ENCODE peak calls at places on chromosome 17, in six cellular contexts. One of them, this sample, is unnamed.

GRCh38 chr17:4358154-4358553 is 8.3 kb downstream of the UBE2G1 start:
- DNase-seq in fibroblast of pulmonary artery: no peak
- DNase-seq in thoracic aorta: no peak
- DNase-seq in GM06990: no peak
- DNase-seq in GM12878: no peak
- DNase-seq in uterus: no peak
- DNase-seq in this sample: no peak

GRCh38 chr17:54117452-54117851 is 294.7 kb downstream of the KIF2B start:
- DNase-seq in fibroblast of pulmonary artery: no peak
- DNase-seq in thoracic aorta: no peak
- DNase-seq in GM06990: no peak
- DNase-seq in GM12878: no peak
- DNase-seq in uterus: no peak
- DNase-seq in this sample: no peak

GRCh38 chr17:74454197-74455024 is 12.0 kb upstream of the CD300A start:
- DNase-seq in fibroblast of pulmonary artery: peak
- DNase-seq in thoracic aorta: peak
- DNase-seq in GM06990: peak
- DNase-seq in GM12878: no peak
- DNase-seq in uterus: peak
- DNase-seq in this sample: no peak

GRCh38 chr17:48067245-48067644 is 19.1 kb downstream of the NFE2L1 start:
- DNase-seq in fibroblast of pulmonary artery: no peak
- DNase-seq in thoracic aorta: no peak
- DNase-seq in GM06990: no peak
- DNase-seq in GM12878: no peak
- DNase-seq in uterus: no peak
- DNase-seq in this sample: no peak

GRCh38 chr17:14745541-14745940 is 444.7 kb downstream of the HS3ST3B1 start:
- DNase-seq in fibroblast of pulmonary artery: peak
- DNase-seq in thoracic aorta: no peak
- DNase-seq in GM06990: no peak
- DNase-seq in GM12878: no peak
- DNase-seq in uterus: no peak
- DNase-seq in this sample: no peak

GRCh38 chr17:75854111-75854748 is 905 bp downstream of the WBP2 start:
- DNase-seq in fibroblast of pulmonary artery: peak
- DNase-seq in thoracic aorta: no peak
- DNase-seq in GM06990: no peak
- DNase-seq in GM12878: no peak
- DNase-seq in uterus: no peak
- DNase-seq in this sample: no peak

GRCh38 chr17:49730787-49731441 is 23.1 kb upstream of the SLC35B1 start:
- DNase-seq in fibroblast of pulmonary artery: peak
- DNase-seq in thoracic aorta: no peak
- DNase-seq in GM06990: no peak
- DNase-seq in GM12878: no peak
- DNase-seq in uterus: no peak
- DNase-seq in this sample: no peak

GRCh38 chr17:37310940-37311339 is 64.8 kb upstream of the C17orf78 start:
- DNase-seq in fibroblast of pulmonary artery: no peak
- DNase-seq in thoracic aorta: no peak
- DNase-seq in GM06990: no peak
- DNase-seq in GM12878: no peak
- DNase-seq in uterus: no peak
- DNase-seq in this sample: no peak

GRCh38 chr17:3472137-3472536 is 518 bp upstream of the SPATA22 start:
- DNase-seq in fibroblast of pulmonary artery: no peak
- DNase-seq in thoracic aorta: no peak
- DNase-seq in GM06990: no peak
- DNase-seq in GM12878: no peak
- DNase-seq in uterus: no peak
- DNase-seq in this sample: no peak

GRCh38 chr17:8621585-8621984 is 8.9 kb downstream of the MYH10 start:
- DNase-seq in fibroblast of pulmonary artery: peak
- DNase-seq in thoracic aorta: no peak
- DNase-seq in GM06990: no peak
- DNase-seq in GM12878: no peak
- DNase-seq in uterus: no peak
- DNase-seq in this sample: no peak
- H3K4me3 ChIP-seq in fibroblast of pulmonary artery: no peak
- H3K4me3 ChIP-seq in thoracic aorta: peak
- H3K4me3 ChIP-seq in GM06990: no peak
- H3K4me3 ChIP-seq in GM12878: no peak
- H3K4me3 ChIP-seq in uterus: no peak
- H3K4me3 ChIP-seq in this sample: no peak

DNA sequence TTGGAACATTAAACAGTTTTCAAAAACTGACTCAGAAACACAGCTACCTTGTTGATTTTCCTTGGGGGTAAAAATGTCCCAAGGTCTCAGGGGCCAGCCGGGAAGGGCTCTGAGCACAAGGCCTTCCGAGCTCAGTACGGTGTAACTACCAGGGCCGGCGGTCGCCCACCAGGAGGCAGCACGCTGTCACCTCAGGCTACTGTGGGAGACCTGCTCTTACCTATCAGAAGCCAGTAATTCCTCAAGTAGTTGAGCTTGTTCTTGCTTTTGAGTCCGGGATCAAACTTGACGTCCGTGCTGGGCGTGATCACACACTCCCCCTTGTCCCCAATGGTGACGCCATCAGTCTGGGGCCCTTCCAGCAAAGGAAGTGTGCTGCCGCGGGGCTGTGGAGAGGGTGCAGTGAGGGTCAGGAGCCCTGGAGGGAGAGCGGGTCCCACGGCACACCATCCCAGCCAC is 43.4 kb upstream of the ICAM2 start:
- DNase-seq in fibroblast of pulmonary artery: peak
- DNase-seq in thoracic aorta: no peak
- DNase-seq in GM06990: peak
- DNase-seq in GM12878: no peak
- DNase-seq in uterus: peak
- DNase-seq in this sample: no peak
- TF ChIP-seq CTCF in fibroblast of pulmonary artery: peak
- TF ChIP-seq CTCF in thoracic aorta: peak
- TF ChIP-seq CTCF in GM06990: peak
- TF ChIP-seq CTCF in GM12878: peak
- TF ChIP-seq CTCF in uterus: peak
- TF ChIP-seq CTCF in this sample: peak

GRCh38 chr17:12722282-12722681 is 56.6 kb downstream of the MYOCD start:
- DNase-seq in fibroblast of pulmonary artery: no peak
- DNase-seq in thoracic aorta: no peak
- DNase-seq in GM06990: no peak
- DNase-seq in GM12878: no peak
- DNase-seq in uterus: no peak
- DNase-seq in this sample: no peak

GRCh38 chr17:12727881-12728280 is 61.4 kb upstream of the ARHGAP44 start:
- DNase-seq in fibroblast of pulmonary artery: peak
- DNase-seq in thoracic aorta: no peak
- DNase-seq in GM06990: no peak
- DNase-seq in GM12878: no peak
- DNase-seq in uterus: no peak
- DNase-seq in this sample: no peak

GRCh38 chr17:12727076-12727750 is 61.5 kb downstream of the MYOCD start:
- DNase-seq in fibroblast of pulmonary artery: peak
- DNase-seq in thoracic aorta: no peak
- DNase-seq in GM06990: no peak
- DNase-seq in GM12878: no peak
- DNase-seq in uterus: no peak
- DNase-seq in this sample: no peak

GRCh38 chr17:12729086-12729485 is 60.2 kb upstream of the ARHGAP44 start:
- DNase-seq in fibroblast of pulmonary artery: peak
- DNase-seq in thoracic aorta: no peak
- DNase-seq in GM06990: no peak
- DNase-seq in GM12878: no peak
- DNase-seq in uterus: no peak
- DNase-seq in this sample: no peak

DNA sequence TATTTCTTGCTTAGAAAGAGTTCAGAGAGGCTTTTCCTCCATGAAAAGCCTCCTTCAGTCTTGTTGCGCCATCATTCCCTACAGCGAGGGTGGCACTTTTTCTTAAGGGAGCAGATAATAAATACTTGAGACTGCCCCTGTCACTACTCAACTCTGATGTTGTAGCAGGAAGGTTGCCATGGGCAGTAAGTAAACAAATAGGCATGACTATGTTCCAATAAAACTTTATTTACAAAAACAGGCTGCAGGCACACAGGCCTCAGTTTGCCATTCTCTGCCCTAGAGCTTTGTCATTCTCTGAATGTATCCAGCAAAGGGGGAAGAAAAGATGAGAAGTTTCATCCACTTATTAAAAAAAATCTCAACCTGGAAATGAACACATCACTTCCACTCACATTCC is 60.4 kb downstream of the MYOCD start:
- DNase-seq in fibroblast of pulmonary artery: no peak
- DNase-seq in thoracic aorta: no peak
- DNase-seq in GM06990: no peak
- DNase-seq in GM12878: no peak
- DNase-seq in uterus: no peak
- DNase-seq in this sample: no peak
- H3K4me3 ChIP-seq in fibroblast of pulmonary artery: no peak
- H3K4me3 ChIP-seq in thoracic aorta: no peak
- H3K4me3 ChIP-seq in GM06990: no peak
- H3K4me3 ChIP-seq in GM12878: no peak
- H3K4me3 ChIP-seq in uterus: no peak
- H3K4me3 ChIP-seq in this sample: no peak

GRCh38 chr17:79951361-79952264 is 84.1 kb downstream of the TBC1D16 start:
- DNase-seq in fibroblast of pulmonary artery: peak
- DNase-seq in thoracic aorta: no peak
- DNase-seq in GM06990: no peak
- DNase-seq in GM12878: no peak
- DNase-seq in uterus: no peak
- DNase-seq in this sample: peak

GRCh38 chr17:79950306-79950705 is 85.4 kb downstream of the TBC1D16 start:
- DNase-seq in fibroblast of pulmonary artery: no peak
- DNase-seq in thoracic aorta: no peak
- DNase-seq in GM06990: no peak
- DNase-seq in GM12878: no peak
- DNase-seq in uterus: no peak
- DNase-seq in this sample: no peak

GRCh38 chr17:79949646-79950292 is 85.9 kb downstream of the TBC1D16 start:
- DNase-seq in fibroblast of pulmonary artery: no peak
- DNase-seq in thoracic aorta: no peak
- DNase-seq in GM06990: no peak
- DNase-seq in GM12878: no peak
- DNase-seq in uterus: no peak
- DNase-seq in this sample: no peak

GRCh38 chr17:79948918-79949645 is 86.6 kb downstream of the TBC1D16 start:
- DNase-seq in fibroblast of pulmonary artery: no peak
- DNase-seq in thoracic aorta: no peak
- DNase-seq in GM06990: no peak
- DNase-seq in GM12878: no peak
- DNase-seq in uterus: no peak
- DNase-seq in this sample: no peak

DNA sequence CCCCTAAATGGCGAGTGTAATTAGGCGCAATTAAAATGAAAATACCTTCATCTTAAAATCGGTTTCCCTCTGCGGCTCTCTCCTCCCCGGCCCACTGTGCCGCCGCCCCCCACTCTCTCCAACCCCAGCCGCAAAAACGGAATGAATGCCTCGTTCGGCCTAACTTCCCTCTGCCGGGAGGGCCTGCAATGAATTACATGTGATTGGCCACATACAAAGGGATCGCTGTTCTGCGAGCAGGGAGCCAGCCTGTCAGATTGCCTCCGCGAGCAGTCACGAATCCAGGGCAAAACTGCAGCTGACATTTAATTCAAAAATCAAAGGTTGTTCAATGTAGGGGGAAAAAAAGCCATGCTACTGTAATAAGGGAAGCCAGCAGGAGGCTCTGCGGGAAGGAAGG is 85.0 kb downstream of the TBC1D16 start:
- DNase-seq in fibroblast of pulmonary artery: no peak
- DNase-seq in thoracic aorta: no peak
- DNase-seq in GM06990: no peak
- DNase-seq in GM12878: no peak
- DNase-seq in uterus: no peak
- DNase-seq in this sample: no peak
- TF ChIP-seq CTCF in fibroblast of pulmonary artery: no peak
- TF ChIP-seq CTCF in thoracic aorta: no peak
- TF ChIP-seq CTCF in GM06990: no peak
- TF ChIP-seq CTCF in GM12878: no peak
- TF ChIP-seq CTCF in uterus: no peak
- TF ChIP-seq CTCF in this sample: no peak

DNA sequence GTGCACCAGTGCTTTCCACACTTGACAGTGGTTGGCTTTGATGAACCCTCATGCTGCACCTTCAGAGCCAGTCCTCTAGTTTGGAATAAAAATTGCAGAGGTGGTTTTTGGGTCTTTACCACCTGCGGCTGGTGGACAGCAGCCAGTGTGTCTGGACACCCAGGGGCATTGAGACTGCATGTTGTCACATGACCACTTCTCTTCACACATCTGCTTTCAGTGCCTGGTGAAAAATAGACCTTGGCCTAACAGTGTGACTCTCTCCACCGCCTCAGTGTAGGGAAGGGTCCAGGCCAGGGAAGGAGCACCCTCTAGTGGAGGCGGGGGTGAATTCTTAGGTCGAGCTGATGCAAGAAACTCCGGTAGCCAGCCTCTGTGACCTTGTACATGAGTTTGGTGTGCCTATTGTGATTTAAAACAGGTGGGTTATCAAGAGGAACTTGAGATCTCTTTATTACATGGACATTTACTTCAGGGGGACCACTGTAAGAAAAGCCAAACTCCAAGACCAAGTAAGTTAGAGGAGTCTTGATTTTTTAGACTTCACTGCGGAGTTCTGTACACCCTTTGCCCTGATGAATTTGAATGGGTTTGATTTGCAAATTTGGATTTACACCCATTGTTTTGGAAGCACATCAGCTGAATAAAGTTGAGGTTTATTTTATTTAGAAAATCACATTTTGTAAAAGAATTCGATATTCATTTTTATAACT is 17.9 kb downstream of the GOSR2 start:
- DNase-seq in fibroblast of pulmonary artery: peak
- DNase-seq in thoracic aorta: no peak
- DNase-seq in GM06990: no peak
- DNase-seq in GM12878: no peak
- DNase-seq in uterus: peak
- DNase-seq in this sample: peak
- H3K4me3 ChIP-seq in fibroblast of pulmonary artery: no peak
- H3K4me3 ChIP-seq in thoracic aorta: no peak
- H3K4me3 ChIP-seq in GM06990: no peak
- H3K4me3 ChIP-seq in GM12878: no peak
- H3K4me3 ChIP-seq in uterus: no peak
- H3K4me3 ChIP-seq in this sample: no peak

DNA sequence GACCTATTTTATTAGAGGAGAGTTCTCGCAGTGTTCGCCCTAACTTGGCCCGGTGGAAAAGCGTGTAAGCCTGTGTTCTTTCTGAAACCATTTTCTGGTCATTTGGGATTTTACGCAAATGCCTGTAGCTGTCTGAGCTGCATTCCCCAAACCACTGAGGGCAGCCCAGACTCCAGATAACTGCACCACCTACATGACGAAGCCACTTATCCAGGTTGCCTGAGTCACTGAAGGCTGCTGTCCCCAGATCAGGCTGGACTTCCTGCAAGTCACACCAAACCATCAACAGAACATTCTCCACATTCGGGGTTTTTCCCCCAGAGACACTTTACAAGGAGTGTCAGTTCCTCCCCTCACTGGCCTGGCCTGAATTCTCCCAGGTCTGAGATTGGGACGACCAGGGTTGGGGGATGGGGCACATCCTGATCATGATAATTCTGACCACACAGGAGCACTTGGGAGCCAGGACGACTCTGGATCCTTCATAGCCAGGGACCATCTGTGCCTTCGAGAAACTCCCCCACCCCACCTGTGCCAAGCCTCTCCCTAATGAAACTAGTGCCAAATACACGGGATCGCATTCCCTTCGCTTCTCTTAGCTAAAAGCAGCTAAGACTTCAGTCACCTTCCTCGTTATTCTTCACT is 2.3 kb downstream of the RPRML start:
- DNase-seq in fibroblast of pulmonary artery: no peak
- DNase-seq in thoracic aorta: no peak
- DNase-seq in GM06990: no peak
- DNase-seq in GM12878: no peak
- DNase-seq in uterus: no peak
- DNase-seq in this sample: no peak
- TF ChIP-seq CTCF in fibroblast of pulmonary artery: no peak
- TF ChIP-seq CTCF in thoracic aorta: no peak
- TF ChIP-seq CTCF in GM06990: no peak
- TF ChIP-seq CTCF in GM12878: no peak
- TF ChIP-seq CTCF in uterus: no peak
- TF ChIP-seq CTCF in this sample: no peak